ENCODE peak calls at places on chromosome 11, in six cellular contexts. One of them, this sample, is unnamed. For H3K4me1, the result is how much of the 10 kb centered on the place peaks cover.

GRCh38 chr11:1208361-1209261 is 14.3 kb upstream of the MUC5B start:
- DNase-seq in heart right ventricle: no peak
- DNase-seq in aorta: peak
- DNase-seq in psoas muscle: peak
- DNase-seq in CD8-positive, alpha-beta T cell: no peak
- DNase-seq in upper lobe of right lung: peak
- DNase-seq in this sample: no peak

GRCh38 chr11:69148377-69148762 is 7.4 kb upstream of the SMIM38 start:
- DNase-seq in heart right ventricle: no peak
- DNase-seq in aorta: no peak
- DNase-seq in psoas muscle: no peak
- DNase-seq in CD8-positive, alpha-beta T cell: no peak
- DNase-seq in upper lobe of right lung: peak
- DNase-seq in this sample: no peak

GRCh38 chr11:49505231-49505630 is 296.8 kb upstream of the FOLH1 start:
- DNase-seq in heart right ventricle: no peak
- DNase-seq in aorta: no peak
- DNase-seq in psoas muscle: no peak
- DNase-seq in CD8-positive, alpha-beta T cell: no peak
- DNase-seq in upper lobe of right lung: no peak
- DNase-seq in this sample: no peak

GRCh38 chr11:18745251-18745650 is 19.3 kb upstream of the IGSF22 start:
- DNase-seq in heart right ventricle: no peak
- DNase-seq in aorta: no peak
- DNase-seq in psoas muscle: no peak
- DNase-seq in CD8-positive, alpha-beta T cell: no peak
- DNase-seq in upper lobe of right lung: no peak
- DNase-seq in this sample: no peak

GRCh38 chr11:10993186-10993585 is 135.3 kb upstream of the ZBED5 start:
- DNase-seq in heart right ventricle: no peak
- DNase-seq in aorta: no peak
- DNase-seq in psoas muscle: no peak
- DNase-seq in CD8-positive, alpha-beta T cell: no peak
- DNase-seq in upper lobe of right lung: no peak
- DNase-seq in this sample: no peak

GRCh38 chr11:75031224-75031753 is 42.6 kb downstream of the NEU3 start:
- DNase-seq in heart right ventricle: no peak
- DNase-seq in aorta: peak
- DNase-seq in psoas muscle: no peak
- DNase-seq in CD8-positive, alpha-beta T cell: no peak
- DNase-seq in upper lobe of right lung: no peak
- DNase-seq in this sample: no peak

GRCh38 chr11:106421673-106422292 is 344.3 kb downstream of the AASDHPPT start:
- DNase-seq in heart right ventricle: no peak
- DNase-seq in aorta: no peak
- DNase-seq in psoas muscle: no peak
- DNase-seq in CD8-positive, alpha-beta T cell: no peak
- DNase-seq in upper lobe of right lung: no peak
- DNase-seq in this sample: no peak

GRCh38 chr11:119476666-119477331 is 53.8 kb upstream of the THY1 start:
- DNase-seq in heart right ventricle: no peak
- DNase-seq in aorta: no peak
- DNase-seq in psoas muscle: no peak
- DNase-seq in CD8-positive, alpha-beta T cell: no peak
- DNase-seq in upper lobe of right lung: no peak
- DNase-seq in this sample: no peak

GRCh38 chr11:71307811-71308645 is 55.7 kb upstream of the SHANK2 start:
- DNase-seq in heart right ventricle: no peak
- DNase-seq in aorta: no peak
- DNase-seq in psoas muscle: no peak
- DNase-seq in CD8-positive, alpha-beta T cell: no peak
- DNase-seq in upper lobe of right lung: peak
- DNase-seq in this sample: peak

GRCh38 chr11:80592546-80592945 is 1151.7 kb upstream of the TENM4 start:
- DNase-seq in heart right ventricle: no peak
- DNase-seq in aorta: no peak
- DNase-seq in psoas muscle: no peak
- DNase-seq in CD8-positive, alpha-beta T cell: no peak
- DNase-seq in upper lobe of right lung: no peak
- DNase-seq in this sample: no peak

GRCh38 chr11:116330439-116331185 is 442.2 kb downstream of the BUD13 start:
- DNase-seq in heart right ventricle: no peak
- DNase-seq in aorta: no peak
- DNase-seq in psoas muscle: no peak
- DNase-seq in CD8-positive, alpha-beta T cell: no peak
- DNase-seq in upper lobe of right lung: no peak
- DNase-seq in this sample: no peak

GRCh38 chr11:119726585-119727522 is 2.1 kb downstream of the NECTIN1 start:
- DNase-seq in heart right ventricle: no peak
- DNase-seq in aorta: no peak
- DNase-seq in psoas muscle: no peak
- DNase-seq in CD8-positive, alpha-beta T cell: no peak
- DNase-seq in upper lobe of right lung: no peak
- DNase-seq in this sample: no peak

GRCh38 chr11:61401558-61401957 is 9.2 kb downstream of the TMEM216 start:
- DNase-seq in heart right ventricle: no peak
- DNase-seq in aorta: no peak
- DNase-seq in psoas muscle: no peak
- DNase-seq in CD8-positive, alpha-beta T cell: no peak
- DNase-seq in upper lobe of right lung: no peak
- DNase-seq in this sample: no peak

GRCh38 chr11:58061813-58062212 is 31.1 kb downstream of the OR6Q1 start:
- DNase-seq in heart right ventricle: no peak
- DNase-seq in aorta: no peak
- DNase-seq in psoas muscle: no peak
- DNase-seq in CD8-positive, alpha-beta T cell: no peak
- DNase-seq in upper lobe of right lung: no peak
- DNase-seq in this sample: no peak

GRCh38 chr11:92424281-92424680 is 199.7 kb downstream of the FAT3 start:
- DNase-seq in heart right ventricle: no peak
- DNase-seq in aorta: no peak
- DNase-seq in psoas muscle: no peak
- DNase-seq in CD8-positive, alpha-beta T cell: no peak
- DNase-seq in upper lobe of right lung: no peak
- DNase-seq in this sample: no peak

GRCh38 chr11:36711104-36711825 is 113.2 kb upstream of the RAG2 start:
- DNase-seq in heart right ventricle: no peak
- DNase-seq in aorta: no peak
- DNase-seq in psoas muscle: no peak
- DNase-seq in CD8-positive, alpha-beta T cell: no peak
- DNase-seq in upper lobe of right lung: no peak
- DNase-seq in this sample: no peak

GRCh38 chr11:34461215-34461614 is 22.5 kb downstream of the CAT start:
- DNase-seq in heart right ventricle: no peak
- DNase-seq in aorta: no peak
- DNase-seq in psoas muscle: no peak
- DNase-seq in CD8-positive, alpha-beta T cell: no peak
- DNase-seq in upper lobe of right lung: no peak
- DNase-seq in this sample: no peak

GRCh38 chr11:61534025-61534900 is 25.7 kb downstream of the LRRC10B start:
- DNase-seq in heart right ventricle: no peak
- DNase-seq in aorta: no peak
- DNase-seq in psoas muscle: no peak
- DNase-seq in CD8-positive, alpha-beta T cell: no peak
- DNase-seq in upper lobe of right lung: no peak
- DNase-seq in this sample: peak

GRCh38 chr11:17607572-17608570 is 60.8 kb downstream of the OTOG start:
- DNase-seq in heart right ventricle: no peak
- DNase-seq in aorta: no peak
- DNase-seq in psoas muscle: no peak
- DNase-seq in CD8-positive, alpha-beta T cell: no peak
- DNase-seq in upper lobe of right lung: peak
- DNase-seq in this sample: peak

GRCh38 chr11:19428206-19429001 is 187.7 kb upstream of the E2F8 start:
- DNase-seq in heart right ventricle: no peak
- DNase-seq in aorta: no peak
- DNase-seq in psoas muscle: no peak
- DNase-seq in CD8-positive, alpha-beta T cell: no peak
- DNase-seq in upper lobe of right lung: no peak
- DNase-seq in this sample: no peak

GRCh38 chr11:7576671-7577225 is 62.9 kb downstream of the PPFIBP2 start:
- DNase-seq in heart right ventricle: peak
- DNase-seq in aorta: peak
- DNase-seq in psoas muscle: peak
- DNase-seq in CD8-positive, alpha-beta T cell: no peak
- DNase-seq in upper lobe of right lung: no peak
- DNase-seq in this sample: peak

GRCh38 chr11:11143849-11144248 is 209.2 kb downstream of the CSNK2A3 start:
- DNase-seq in heart right ventricle: no peak
- DNase-seq in aorta: no peak
- DNase-seq in psoas muscle: no peak
- DNase-seq in CD8-positive, alpha-beta T cell: no peak
- DNase-seq in upper lobe of right lung: no peak
- DNase-seq in this sample: no peak

GRCh38 chr11:3896644-3897043 is 41.2 kb downstream of the STIM1 start:
- DNase-seq in heart right ventricle: no peak
- DNase-seq in aorta: no peak
- DNase-seq in psoas muscle: no peak
- DNase-seq in CD8-positive, alpha-beta T cell: no peak
- DNase-seq in upper lobe of right lung: no peak
- DNase-seq in this sample: no peak

GRCh38 chr11:44006882-44007495 is 40.8 kb upstream of the ACCSL start:
- DNase-seq in heart right ventricle: peak
- DNase-seq in aorta: peak
- DNase-seq in psoas muscle: no peak
- DNase-seq in CD8-positive, alpha-beta T cell: no peak
- DNase-seq in upper lobe of right lung: no peak
- DNase-seq in this sample: peak

GRCh38 chr11:86553322-86553721 is 119.1 kb downstream of the ME3 start:
- DNase-seq in heart right ventricle: no peak
- DNase-seq in aorta: no peak
- DNase-seq in psoas muscle: no peak
- DNase-seq in CD8-positive, alpha-beta T cell: no peak
- DNase-seq in upper lobe of right lung: no peak
- DNase-seq in this sample: peak

GRCh38 chr11:27440090-27440489 is 32.5 kb downstream of the LGR4 start:
- DNase-seq in heart right ventricle: no peak
- DNase-seq in aorta: no peak
- DNase-seq in psoas muscle: no peak
- DNase-seq in CD8-positive, alpha-beta T cell: no peak
- DNase-seq in upper lobe of right lung: no peak
- DNase-seq in this sample: no peak
- H3K4me1 ChIP-seq in heart right ventricle: under half
- H3K4me1 ChIP-seq in aorta: under half
- H3K4me1 ChIP-seq in psoas muscle: under half
- H3K4me1 ChIP-seq in CD8-positive, alpha-beta T cell: under half
- H3K4me1 ChIP-seq in upper lobe of right lung: under half
- H3K4me1 ChIP-seq in this sample: under half

DNA sequence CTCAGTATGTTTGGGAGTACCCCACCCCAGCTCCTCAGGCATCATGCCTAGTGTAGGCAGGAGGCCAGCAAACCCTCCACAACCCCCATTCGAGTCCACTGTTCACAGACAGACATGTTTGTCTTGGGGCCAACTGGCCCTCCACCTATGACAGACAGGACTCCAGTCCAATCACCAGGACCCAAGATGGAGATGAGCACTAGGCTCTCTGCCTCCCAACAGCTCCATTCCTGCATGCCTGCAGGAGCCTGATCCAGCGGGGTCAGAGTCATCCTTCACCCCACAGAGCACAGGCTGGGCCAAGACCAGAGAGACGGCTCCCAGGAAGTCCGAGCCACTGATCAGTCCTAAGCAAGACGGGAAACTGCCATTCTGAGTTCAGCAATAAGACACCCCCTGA is 39.6 kb downstream of the RPL27A start:
- DNase-seq in heart right ventricle: peak
- DNase-seq in aorta: no peak
- DNase-seq in psoas muscle: no peak
- DNase-seq in CD8-positive, alpha-beta T cell: no peak
- DNase-seq in upper lobe of right lung: no peak
- DNase-seq in this sample: peak
- H3K4me1 ChIP-seq in heart right ventricle: half or more
- H3K4me1 ChIP-seq in aorta: under half
- H3K4me1 ChIP-seq in psoas muscle: under half
- H3K4me1 ChIP-seq in CD8-positive, alpha-beta T cell: under half
- H3K4me1 ChIP-seq in upper lobe of right lung: half or more
- H3K4me1 ChIP-seq in this sample: under half

GRCh38 chr11:129866328-129866727 is 29.1 kb downstream of the NFRKB start:
- DNase-seq in heart right ventricle: no peak
- DNase-seq in aorta: no peak
- DNase-seq in psoas muscle: no peak
- DNase-seq in CD8-positive, alpha-beta T cell: no peak
- DNase-seq in upper lobe of right lung: no peak
- DNase-seq in this sample: no peak
- H3K4me1 ChIP-seq in heart right ventricle: under half
- H3K4me1 ChIP-seq in aorta: under half
- H3K4me1 ChIP-seq in psoas muscle: under half
- H3K4me1 ChIP-seq in CD8-positive, alpha-beta T cell: under half
- H3K4me1 ChIP-seq in upper lobe of right lung: under half
- H3K4me1 ChIP-seq in this sample: under half

GRCh38 chr11:114776956-114777355 is 98.6 kb downstream of the NXPE2 start:
- DNase-seq in heart right ventricle: no peak
- DNase-seq in aorta: no peak
- DNase-seq in psoas muscle: no peak
- DNase-seq in CD8-positive, alpha-beta T cell: no peak
- DNase-seq in upper lobe of right lung: no peak
- DNase-seq in this sample: no peak

GRCh38 chr11:114775849-114776621 is 97.7 kb downstream of the NXPE2 start:
- DNase-seq in heart right ventricle: peak
- DNase-seq in aorta: no peak
- DNase-seq in psoas muscle: no peak
- DNase-seq in CD8-positive, alpha-beta T cell: no peak
- DNase-seq in upper lobe of right lung: no peak
- DNase-seq in this sample: no peak

GRCh38 chr11:114771172-114771571 is 92.8 kb downstream of the NXPE2 start:
- DNase-seq in heart right ventricle: no peak
- DNase-seq in aorta: no peak
- DNase-seq in psoas muscle: no peak
- DNase-seq in CD8-positive, alpha-beta T cell: no peak
- DNase-seq in upper lobe of right lung: no peak
- DNase-seq in this sample: no peak

GRCh38 chr11:114773541-114774338 is 95.4 kb downstream of the NXPE2 start:
- DNase-seq in heart right ventricle: no peak
- DNase-seq in aorta: no peak
- DNase-seq in psoas muscle: no peak
- DNase-seq in CD8-positive, alpha-beta T cell: no peak
- DNase-seq in upper lobe of right lung: no peak
- DNase-seq in this sample: no peak

GRCh38 chr11:114774599-114775365 is 96.5 kb downstream of the NXPE2 start:
- DNase-seq in heart right ventricle: peak
- DNase-seq in aorta: no peak
- DNase-seq in psoas muscle: peak
- DNase-seq in CD8-positive, alpha-beta T cell: no peak
- DNase-seq in upper lobe of right lung: no peak
- DNase-seq in this sample: peak
- H3K4me1 ChIP-seq in heart right ventricle: under half
- H3K4me1 ChIP-seq in aorta: under half
- H3K4me1 ChIP-seq in psoas muscle: under half
- H3K4me1 ChIP-seq in CD8-positive, alpha-beta T cell: under half
- H3K4me1 ChIP-seq in upper lobe of right lung: under half
- H3K4me1 ChIP-seq in this sample: under half

GRCh38 chr11:48098024-48098423 is 117.7 kb downstream of the PTPRJ start:
- DNase-seq in heart right ventricle: no peak
- DNase-seq in aorta: no peak
- DNase-seq in psoas muscle: no peak
- DNase-seq in CD8-positive, alpha-beta T cell: no peak
- DNase-seq in upper lobe of right lung: no peak
- DNase-seq in this sample: no peak
- H3K4me1 ChIP-seq in heart right ventricle: under half
- H3K4me1 ChIP-seq in aorta: under half
- H3K4me1 ChIP-seq in psoas muscle: under half
- H3K4me1 ChIP-seq in CD8-positive, alpha-beta T cell: under half
- H3K4me1 ChIP-seq in upper lobe of right lung: under half
- H3K4me1 ChIP-seq in this sample: under half

GRCh38 chr11:126149759-126150236 is 61.7 kb downstream of the RPUSD4 start:
- DNase-seq in heart right ventricle: no peak
- DNase-seq in aorta: no peak
- DNase-seq in psoas muscle: no peak
- DNase-seq in CD8-positive, alpha-beta T cell: no peak
- DNase-seq in upper lobe of right lung: no peak
- DNase-seq in this sample: no peak
- H3K4me1 ChIP-seq in heart right ventricle: under half
- H3K4me1 ChIP-seq in aorta: under half
- H3K4me1 ChIP-seq in psoas muscle: under half
- H3K4me1 ChIP-seq in CD8-positive, alpha-beta T cell: under half
- H3K4me1 ChIP-seq in upper lobe of right lung: under half
- H3K4me1 ChIP-seq in this sample: under half

This sample was measured in colonic mucosa.